ENCODE peak calls at places on chromosomes 13 and 19, in five cellular contexts. Q is SJSA1, Z is HEK293T, U is nephron progenitor cell, C is HS-5. X is an unnamed sample.

GRCh38 chr13:76888421-76888820 is 2.2 kb upstream of the KCTD12 start:
- DNase-seq in Z (no peak), Q (no peak), C (no peak), U (no peak), X (no peak)

GRCh38 chr19:28839455-28839854 is 373.5 kb downstream of the UQCRFS1 start:
- DNase-seq in U (no peak), Q (no peak), C (no peak), Z (no peak), X (no peak)

GRCh38 chr13:37621811-37622361 is 23.3 kb upstream of the POSTN start:
- DNase-seq in Z (no peak), U (no peak), Q (no peak), C (no peak), X (peak)

GRCh38 chr19:6732803-6733337 is 4.5 kb downstream of the GPR108 start:
- DNase-seq in C (no peak), Z (no peak), U (no peak), Q (no peak), X (no peak)

GRCh38 chr19:3573162-3573857 is 566 bp downstream of the HMG20B start:
- DNase-seq in Z (no peak), Q (no peak), U (peak), C (no peak), X (no peak)

GRCh38 chr19:20482721-20483120 is 82.9 kb downstream of the ZNF737 start:
- DNase-seq in Z (no peak), U (no peak), Q (no peak), C (no peak), X (no peak)

GRCh38 chr19:46761418-46761831 is 15.2 kb upstream of the STRN4 start:
- DNase-seq in Z (no peak), U (no peak), Q (no peak), C (no peak), X (peak)

GRCh38 chr13:56317839-56318238 is 822.9 kb upstream of the PRR20A start:
- DNase-seq in Q (no peak), U (no peak), Z (no peak), C (no peak), X (no peak)

GRCh38 chr19:18433039-18433691 is 4.8 kb downstream of the ISYNA1 start:
- DNase-seq in Z (no peak), Q (no peak), U (peak), C (no peak), X (peak)

GRCh38 chr19:10848208-10848843 is at the start of gene C19orf38:
- DNase-seq in U (no peak), Q (no peak), Z (no peak), C (no peak), X (no peak)

GRCh38 chr13:57630661-57631606 is 610 bp upstream of the PCDH17 start:
- DNase-seq in C (no peak), U (peak), Q (no peak), Z (peak), X (no peak)

X was measured in foreskin fibroblast.